ENCODE peak calls at places on chromosomes 13 and 19, in four cellular contexts. U is naive thymus-derived CD8-positive, alpha-beta T cell; F is activated CD8-positive, alpha-beta memory T cell treated with anti-CD3 and anti-CD28 coated beads for 1 hour; C is transverse colon. R is an unnamed sample.

GRCh38 chr19:35220315-35220921 is 8.1 kb downstream of the FAM187B start:
- DNase-seq in U (no peak), F (no peak), C (no peak), R (no peak)

GRCh38 chr13:40789275-40790231 is at the start of gene SLC25A15:
- DNase-seq in U (peak; percentile 82), F (no peak), C (peak; percentile 88), R (peak; percentile 90)

GRCh38 chr13:22736768-22737092 is 444.0 kb upstream of the SGCG start:
- DNase-seq in U (no peak), F (no peak), C (no peak), R (no peak)

GRCh38 chr13:68056816-68057710 is 826.9 kb upstream of the PCDH9 start:
- DNase-seq in U (peak; percentile 22), F (no peak), C (peak; percentile 32), R (no peak)

GRCh38 chr13:48236528-48237353 is 3.7 kb downstream of the ITM2B start:
- DNase-seq in U (no peak), F (no peak), C (no peak), R (no peak)

GRCh38 chr19:31676271-31677004 is 327.2 kb upstream of the TSHZ3 start:
- DNase-seq in U (no peak), F (no peak), C (no peak), R (no peak)

GRCh38 chr19:30226464-30227070 is 145.6 kb upstream of the ZNF536 start:
- DNase-seq in U (no peak), F (no peak), C (peak; percentile 25), R (peak; percentile 70)

GRCh38 chr13:50412046-50412617 is 396.9 kb downstream of the KCNRG start:
- DNase-seq in U (no peak), F (no peak), C (no peak), R (no peak)

GRCh38 chr13:31043891-31044657 is 111.6 kb downstream of the TEX26 start:
- DNase-seq in U (peak; percentile 87), F (peak; percentile 36), C (peak; percentile 87), R (peak; percentile 88)

GRCh38 chr19:39100500-39101166 is 16.5 kb downstream of the ACP7 start:
- DNase-seq in U (no peak), F (no peak), C (no peak), R (no peak)

GRCh38 chr13:48449656-48450055 is 36.7 kb upstream of the LPAR6 start:
- DNase-seq in U (no peak), F (no peak), C (no peak), R (no peak)

GRCh38 chr19:52007805-52008557 is at the start of gene ZNF615:
- DNase-seq in U (peak; percentile 93), F (peak; percentile 69), C (peak; percentile 90), R (peak; percentile 96)

GRCh38 chr19:51695088-51695487 is 2.0 kb downstream of the SPACA6 start:
- DNase-seq in U (no peak), F (no peak), C (no peak), R (no peak)

GRCh38 chr13:45863716-45864590 is 12.4 kb upstream of the SIAH3 start:
- DNase-seq in U (no peak), F (no peak), C (no peak), R (no peak)

GRCh38 chr13:35926859-35927530 is 204.2 kb downstream of the DCLK1 start:
- DNase-seq in U (no peak), F (no peak), C (no peak), R (no peak)

GRCh38 chr19:45087531-45087930 is 5.4 kb upstream of the PPP1R37 start:
- DNase-seq in U (peak; percentile 68), F (peak; percentile 45), C (no peak), R (peak; percentile 34)

GRCh38 chr13:99087130-99087953 is 109.5 kb upstream of the DOCK9 start:
- DNase-seq in U (peak; percentile 95), F (peak; percentile 89), C (peak; percentile 95), R (peak; percentile 94)

GRCh38 chr19:40281381-40282208 is 3.5 kb downstream of the AKT2 start:
- DNase-seq in U (no peak), F (no peak), C (no peak), R (no peak)

GRCh38 chr19:33193864-33194362 is at the start of gene LRP3:
- DNase-seq in U (no peak), F (no peak), C (peak; percentile 26), R (peak; percentile 84)

R was measured in Right ventricle myocardium inferior.